ENCODE peak calls at places on chromosome 7, in four cellular contexts. U is transverse colon, W is adrenal gland, F is uterus. E is an unnamed sample.

GRCh38 chr7:156000601-156001396 is 188.5 kb upstream of the SHH start:
- DNase-seq in U (no peak), W (no peak), F (no peak), E (peak; percentile 20)

GRCh38 chr7:120043250-120043649 is 229.7 kb upstream of the KCND2 start:
- DNase-seq in U (no peak), W (no peak), F (no peak), E (no peak)

GRCh38 chr7:46530081-46530480 is 609.0 kb upstream of the IGFBP3 start:
- DNase-seq in U (no peak), W (no peak), F (no peak), E (no peak)

GRCh38 chr7:149126662-149127321 is 668 bp upstream of the ZNF425 start:
- DNase-seq in U (peak; percentile 60), W (peak; percentile 56), F (no peak), E (peak; percentile 46)

GRCh38 chr7:8018961-8019360 is 50.4 kb downstream of the GLCCI1 start:
- DNase-seq in U (no peak), W (no peak), F (no peak), E (no peak)

GRCh38 chr7:2632717-2633537 is 1.1 kb downstream of the TTYH3 start:
- DNase-seq in U (peak; percentile 65), W (peak; percentile 71), F (peak; percentile 65), E (peak; percentile 52)

GRCh38 chr7:64733550-64734240 is 60.5 kb upstream of the ZNF138 start:
- DNase-seq in U (no peak), W (no peak), F (no peak), E (no peak)

GRCh38 chr7:16484453-16485158 is 19.1 kb upstream of the SOSTDC1 start:
- DNase-seq in U (no peak), W (no peak), F (no peak), E (no peak)

GRCh38 chr7:51569581-51569980 is 253.0 kb upstream of the COBL start:
- DNase-seq in U (no peak), W (no peak), F (no peak), E (no peak)

GRCh38 chr7:88357295-88357694 is 50.6 kb upstream of the STEAP4 start:
- DNase-seq in U (no peak), W (peak; percentile 58), F (no peak), E (peak; percentile 29)

GRCh38 chr7:81877890-81878289 is 108.0 kb upstream of the HGF start:
- DNase-seq in U (no peak), W (no peak), F (no peak), E (no peak)

GRCh38 chr7:155610633-155611193 is 33.7 kb upstream of the RBM33 start:
- DNase-seq in U (no peak), W (no peak), F (no peak), E (no peak)

DNA sequence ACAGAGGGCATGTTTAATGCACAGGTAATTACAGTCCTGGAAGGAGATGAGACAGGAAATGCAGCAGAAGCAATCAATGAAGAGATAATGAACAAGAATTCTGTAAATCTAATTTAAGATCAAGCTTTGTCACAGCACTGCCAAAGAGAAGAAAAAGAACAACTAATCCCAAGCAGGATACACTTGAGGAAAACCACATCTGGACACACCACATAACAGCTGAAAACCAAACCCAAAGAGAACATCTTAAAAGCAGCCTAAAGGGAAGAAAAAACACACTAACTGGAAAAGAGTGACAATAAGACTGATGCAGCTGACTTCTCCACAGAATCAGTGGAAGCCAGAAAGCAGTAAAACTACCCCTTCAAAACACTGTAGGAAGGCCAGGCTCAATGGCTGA is 10.2 kb downstream of the CYTH3 start:
- DNase-seq in U (no peak), W (no peak), F (no peak), E (no peak)
- H3K4me1 ChIP-seq in U (peaks cover under 1% of the 10 kb centered on the region), W (no peaks in the 10 kb centered on the region), F (no peaks in the 10 kb centered on the region), E (peaks cover 58% of the 10 kb centered on the region)

GRCh38 chr7:129332354-129333056 is 101.7 kb upstream of the STRIP2 start:
- DNase-seq in U (no peak), W (no peak), F (no peak), E (no peak)

GRCh38 chr7:129338450-129338849 is 95.8 kb upstream of the STRIP2 start:
- DNase-seq in U (no peak), W (no peak), F (no peak), E (no peak)

GRCh38 chr7:129334473-129334872 is 99.8 kb upstream of the STRIP2 start:
- DNase-seq in U (no peak), W (no peak), F (no peak), E (no peak)
- H3K4me1 ChIP-seq in U (no peaks in the 10 kb centered on the region), W (no peaks in the 10 kb centered on the region), F (no peaks in the 10 kb centered on the region), E (peaks cover 5% of the 10 kb centered on the region)

GRCh38 chr7:41695661-41696322 is 7.1 kb downstream of the INHBA start:
- DNase-seq in U (no peak), W (no peak), F (no peak), E (no peak)
- H3K4me1 ChIP-seq in U (no peaks in the 10 kb centered on the region), W (peaks cover 11% of the 10 kb centered on the region), F (no peaks in the 10 kb centered on the region), E (no peaks in the 10 kb centered on the region)

GRCh38 chr7:24717694-24718320 is 39.5 kb downstream of the GSDME start:
- DNase-seq in U (no peak), W (no peak), F (no peak), E (no peak)
- H3K4me1 ChIP-seq in U (no peaks in the 10 kb centered on the region), W (no peaks in the 10 kb centered on the region), F (no peaks in the 10 kb centered on the region), E (no peaks in the 10 kb centered on the region)

DNA sequence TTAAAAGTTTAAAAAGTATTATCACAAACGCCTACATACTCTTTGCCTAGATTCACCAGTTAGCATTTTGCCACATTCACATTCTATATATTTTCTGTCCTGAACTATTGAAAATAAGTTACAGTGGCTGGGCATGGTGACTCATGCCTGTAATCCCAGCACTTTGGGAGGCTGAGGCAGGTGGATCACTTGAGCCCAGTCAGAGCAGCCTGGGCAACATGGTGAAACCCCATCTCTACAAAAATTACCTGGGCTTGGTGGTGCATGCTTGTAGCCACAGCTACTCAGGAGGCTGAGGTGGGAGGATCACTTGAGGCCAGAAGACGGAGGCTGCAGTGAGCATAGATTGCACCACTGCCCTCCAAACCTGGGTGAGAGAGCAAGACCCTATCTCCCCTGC is 5.3 kb downstream of the ARPC1A start:
- DNase-seq in U (no peak), W (no peak), F (no peak), E (no peak)
- H3K4me1 ChIP-seq in U (peaks cover 44% of the 10 kb centered on the region), W (peaks cover 22% of the 10 kb centered on the region), F (peaks cover 6% of the 10 kb centered on the region), E (peaks cover 45% of the 10 kb centered on the region)

GRCh38 chr7:6422926-6423632 is 24.7 kb downstream of the DAGLB start:
- DNase-seq in U (no peak), W (no peak), F (no peak), E (peak; percentile 41)

GRCh38 chr7:6422095-6422494 is 25.7 kb downstream of the DAGLB start:
- DNase-seq in U (no peak), W (no peak), F (no peak), E (no peak)

GRCh38 chr7:6424702-6425072 is 23.1 kb downstream of the DAGLB start:
- DNase-seq in U (no peak), W (no peak), F (no peak), E (no peak)

GRCh38 chr7:6425948-6426347 is 21.8 kb downstream of the DAGLB start:
- DNase-seq in U (no peak), W (no peak), F (no peak), E (no peak)

GRCh38 chr7:6423942-6424701 is 23.6 kb downstream of the DAGLB start:
- DNase-seq in U (peak; percentile 41), W (peak; percentile 49), F (no peak), E (peak; percentile 47)
- H3K4me1 ChIP-seq in U (no peaks in the 10 kb centered on the region), W (no peaks in the 10 kb centered on the region), F (no peaks in the 10 kb centered on the region), E (no peaks in the 10 kb centered on the region)

GRCh38 chr7:98280296-98280695 is 1.2 kb upstream of the BRI3 start:
- DNase-seq in U (no peak), W (no peak), F (no peak), E (no peak)

GRCh38 chr7:98278936-98279335 is 2.5 kb upstream of the BRI3 start:
- DNase-seq in U (no peak), W (no peak), F (no peak), E (no peak)

GRCh38 chr7:98282727-98283126 is 1.2 kb downstream of the BRI3 start:
- DNase-seq in U (no peak), W (no peak), F (no peak), E (no peak)

GRCh38 chr7:98281757-98282652 is 519 bp downstream of the BRI3 start:
- DNase-seq in U (peak; percentile 45), W (peak; percentile 72), F (peak; percentile 40), E (peak; percentile 46)

GRCh38 chr7:98280791-98281756 is at the start of gene BRI3:
- DNase-seq in U (peak; percentile 95), W (peak; percentile 89), F (peak; percentile 91), E (peak; percentile 94)
- H3K4me1 ChIP-seq in U (peaks cover 57% of the 10 kb centered on the region), W (peaks cover 38% of the 10 kb centered on the region), F (peaks cover 30% of the 10 kb centered on the region), E (peaks cover 53% of the 10 kb centered on the region)

GRCh38 chr7:101963693-101964092 is 146.3 kb downstream of the CUX1 start:
- DNase-seq in U (no peak), W (no peak), F (no peak), E (no peak)
- H3K4me1 ChIP-seq in U (peaks cover 3% of the 10 kb centered on the region), W (no peaks in the 10 kb centered on the region), F (peaks cover 4% of the 10 kb centered on the region), E (no peaks in the 10 kb centered on the region)